ENCODE peak calls at places on chromosomes 1 and 21, in eight cellular contexts. C, B, N, A, X, O, Q and M are unnamed samples.

GRCh38 chr1:79716481-79716880 is 710.0 kb upstream of the ADGRL4 start:
- DNase-seq in Q (peak; percentile 89), N (no peak), X (no peak), B (peak; percentile 45), A (peak; percentile 70), O (no peak), C (no peak), M (no peak)

GRCh38 chr1:117051224-117052064 is 8.7 kb upstream of the TTF2 start:
- DNase-seq in C (no peak), B (no peak), N (peak; percentile 68), X (no peak), Q (peak; percentile 52), A (no peak), O (no peak), M (no peak)

GRCh38 chr1:153533689-153534201 is 2.0 kb downstream of the S100A6 start:
- DNase-seq in N (no peak), X (no peak), A (peak; percentile 81), Q (peak; percentile 93), C (no peak), B (peak; percentile 93), O (no peak), M (no peak)

GRCh38 chr1:104266612-104267011 is 516.9 kb downstream of the AMY1C start:
- DNase-seq in Q (no peak), A (no peak), N (no peak), B (no peak), X (no peak), C (no peak), O (no peak), M (no peak)

GRCh38 chr1:61941794-61942193 is 199.5 kb downstream of the PATJ start:
- DNase-seq in N (no peak), C (no peak), Q (no peak), A (no peak), X (no peak), O (no peak), B (no peak), M (no peak)

GRCh38 chr1:72051538-72051937 is 230.8 kb downstream of the NEGR1 start:
- DNase-seq in Q (peak; percentile 7), O (no peak), C (no peak), A (no peak), B (no peak), X (no peak), N (no peak), M (no peak)

GRCh38 chr21:41283211-41283818 is 33.3 kb upstream of the FAM3B start:
- DNase-seq in X (peak; percentile 75), O (peak; percentile 68), Q (peak; percentile 92), A (peak; percentile 35), B (peak; percentile 73), N (peak; percentile 79), C (peak; percentile 28), M (peak; percentile 69)

GRCh38 chr1:224116131-224116530 is 2.2 kb downstream of the FBXO28 start:
- DNase-seq in N (peak; percentile 64), A (peak; percentile 42), X (peak; percentile 49), B (peak; percentile 21), Q (peak; percentile 74), C (no peak), O (no peak), M (no peak)

GRCh38 chr1:159928491-159929050 is 3.3 kb upstream of the TAGLN2 start:
- DNase-seq in B (no peak), O (no peak), A (no peak), C (no peak), N (no peak), X (no peak), Q (no peak), M (no peak)

GRCh38 chr1:28591708-28592313 is at the start of gene RAB42:
- DNase-seq in B (peak; percentile 14), Q (no peak), O (peak; percentile 32), C (peak; percentile 48), A (no peak), N (peak; percentile 73), X (peak; percentile 30), M (no peak)

DNA sequence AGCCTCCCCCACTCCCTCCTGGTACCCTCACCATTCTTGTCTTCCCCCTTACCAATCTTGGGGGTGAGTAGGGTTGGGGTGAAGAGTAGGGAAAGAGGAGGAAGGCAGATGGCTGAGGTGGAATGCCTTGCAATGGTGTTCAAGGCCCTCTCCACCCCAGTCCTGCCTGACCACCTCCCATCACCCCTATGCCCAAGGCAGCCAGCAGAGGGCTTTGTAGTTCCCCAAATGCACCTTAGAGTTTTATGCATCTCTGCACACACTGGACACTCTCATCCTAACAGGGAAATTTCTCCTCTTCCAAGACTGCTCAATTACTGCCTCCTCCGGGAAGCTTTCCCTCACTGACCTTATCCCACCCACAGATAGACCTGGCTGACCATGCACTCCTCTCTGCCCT is 15.4 kb downstream of the KIF17 start:
- DNase-seq in Q (peak; percentile 48), N (no peak), O (no peak), A (no peak), C (no peak), X (no peak), B (no peak), M (no peak)
- TF ChIP-seq CTCF in Q (peak; percentile 58), N (no peak), O (no peak), A (peak; percentile 36), C (no peak), X (peak; percentile 46), B (peak; percentile 50), M (peak; percentile 48)

GRCh38 chr1:165512817-165513216 is 31.0 kb upstream of the LRRC52 start:
- DNase-seq in X (no peak), A (no peak), B (no peak), Q (no peak), O (no peak), N (no peak), C (peak; percentile 12), M (no peak)
- TF ChIP-seq CTCF in X (no peak), A (no peak), B (no peak), Q (no peak), O (no peak), N (no peak), C (no peak), M (no peak)

DNA sequence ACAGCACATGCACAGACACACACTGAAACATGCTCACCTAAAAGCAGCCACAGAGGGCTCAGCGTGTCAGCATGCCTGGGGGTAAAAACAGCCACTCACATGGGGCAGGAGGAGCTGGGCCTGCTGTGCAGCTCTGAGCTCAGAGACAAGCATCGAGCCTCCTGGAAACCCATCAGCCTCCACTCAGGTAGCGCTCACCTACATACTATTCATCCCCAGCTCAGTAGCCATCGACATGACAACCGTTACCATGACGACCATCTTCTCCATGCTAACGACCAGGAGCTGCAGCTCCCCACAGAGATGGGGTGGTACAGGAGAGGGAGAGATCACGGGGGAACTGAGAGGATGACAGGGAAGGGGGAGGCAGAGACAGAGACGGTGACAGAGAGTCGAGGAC is 28.6 kb downstream of the SDC3 start:
- DNase-seq in Q (no peak), X (no peak), N (no peak), A (no peak), O (peak; percentile 41), B (no peak), C (peak; percentile 61), M (no peak)
- TF ChIP-seq CTCF in Q (no peak), X (no peak), N (no peak), A (no peak), O (no peak), B (no peak), C (no peak), M (no peak)

GRCh38 chr1:2556277-2557145 is at the start of gene TNFRSF14:
- DNase-seq in A (no peak), X (peak; percentile 13), C (no peak), B (peak; percentile 32), O (peak; percentile 50), N (peak; percentile 87), Q (peak; percentile 50), M (no peak)
- TF ChIP-seq CTCF in A (peak; percentile 12), X (peak; percentile 8), C (no peak), B (no peak), O (no peak), N (no peak), Q (peak; percentile 14), M (peak; percentile 6)

GRCh38 chr1:25809929-25810328 is 9.8 kb upstream of the MTFR1L start:
- DNase-seq in O (no peak), B (no peak), Q (no peak), C (no peak), A (no peak), N (no peak), X (no peak), M (no peak)
- TF ChIP-seq CTCF in O (no peak), B (no peak), Q (no peak), C (no peak), A (no peak), N (peak; percentile 6), X (no peak), M (no peak)

GRCh38 chr1:155228096-155228427 is 19.6 kb downstream of the MTX1 start:
- DNase-seq in O (no peak), C (no peak), N (no peak), B (no peak), X (no peak), A (no peak), Q (no peak), M (no peak)
- TF ChIP-seq CTCF in O (no peak), C (no peak), N (no peak), B (no peak), X (no peak), A (no peak), Q (no peak), M (no peak)

GRCh38 chr1:13930151-13930550 is 230.2 kb downstream of the PRDM2 start:
- DNase-seq in A (no peak), B (no peak), Q (peak; percentile 28), O (no peak), C (peak; percentile 73), N (peak; percentile 41), X (no peak), M (no peak)
- TF ChIP-seq CTCF in A (peak; percentile 11), B (no peak), Q (peak; percentile 39), O (no peak), C (peak; percentile 20), N (peak; percentile 52), X (no peak), M (peak; percentile 17)

GRCh38 chr1:19390901-19391595 is 78.9 kb downstream of the SLC66A1 start:
- DNase-seq in Q (peak; percentile 66), B (peak; percentile 82), O (peak; percentile 67), N (peak; percentile 70), C (peak; percentile 51), A (no peak), X (peak; percentile 32), M (peak; percentile 85)
- TF ChIP-seq CTCF in Q (peak; percentile 85), B (peak; percentile 91), O (peak; percentile 78), N (peak; percentile 64), C (peak; percentile 46), A (peak; percentile 94), X (peak; percentile 94), M (peak; percentile 93)